ENCODE peak calls at places on chromosomes 4 and X, in nine cellular contexts. H is small intestine, D is mammary epithelial cell, X is lung, Z is breast epithelium, I is testis, E is cardiac muscle cell, Y is GM23338, N is pancreas. F is an unnamed sample.

GRCh38 chrX:13167444-13168207 is 123.2 kb upstream of the FAM9C start:
- DNase-seq in H (no peak), D (peak), X (no peak), Z (no peak), I (no peak), E (no peak), Y (no peak), N (no peak), F (no peak)

GRCh38 chrX:10833299-10834169 is 213.1 kb upstream of the MID1 start:
- DNase-seq in H (peak), D (peak), X (peak), Z (peak), I (peak), E (peak), Y (peak), N (peak), F (no peak)

GRCh38 chr4:102981005-102981404 is 38.5 kb downstream of the SLC9B1 start:
- DNase-seq in H (no peak), D (no peak), X (no peak), Z (no peak), I (no peak), E (no peak), Y (no peak), N (no peak), F (no peak)

GRCh38 chrX:44975666-44976263 is 102.8 kb downstream of the KDM6A start:
- DNase-seq in H (no peak), D (peak), X (no peak), Z (no peak), I (no peak), E (no peak), Y (no peak), N (no peak), F (no peak)

GRCh38 chr4:85607624-85608023 is 132.7 kb downstream of the ARHGAP24 start:
- DNase-seq in H (peak), D (no peak), X (no peak), Z (no peak), I (no peak), E (no peak), Y (no peak), N (no peak), F (no peak)

GRCh38 chrX:1222511-1223252 is 10.2 kb upstream of the CRLF2 start:
- DNase-seq in H (no peak), D (peak), X (no peak), Z (no peak), I (no peak), E (no peak), Y (no peak), N (no peak), F (no peak)

GRCh38 chrX:37357436-37357835 is 8.3 kb downstream of the PRRG1 start:
- DNase-seq in H (no peak), D (peak), X (no peak), Z (no peak), I (no peak), E (no peak), Y (no peak), N (no peak), F (no peak)

GRCh38 chrX:131778269-131779218 is 234.7 kb downstream of the OR13H1 start:
- DNase-seq in H (no peak), D (peak), X (peak), Z (no peak), I (no peak), E (no peak), Y (no peak), N (no peak), F (no peak)

GRCh38 chrX:119105826-119106225 is 21.8 kb downstream of the KIAA1210 start:
- DNase-seq in H (no peak), D (no peak), X (no peak), Z (no peak), I (no peak), E (no peak), Y (no peak), N (no peak), F (no peak)

GRCh38 chr4:53680588-53680987 is 89.3 kb upstream of the LNX1 start:
- DNase-seq in H (no peak), D (no peak), X (no peak), Z (no peak), I (no peak), E (no peak), Y (no peak), N (no peak), F (no peak)
- H3K27ac ChIP-seq in H (no peak), D (no peak), X (no peak), Z (no peak), I (no peak), E (no peak), Y (no peak), N (no peak), F (no peak)

GRCh38 chrX:19554786-19555185 is 39.5 kb upstream of the MAP3K15 start:
- DNase-seq in H (no peak), D (peak), X (no peak), Z (no peak), I (no peak), E (no peak), Y (no peak), N (no peak), F (no peak)
- H3K27ac ChIP-seq in H (no peak), D (no peak), X (no peak), Z (no peak), I (no peak), E (no peak), Y (no peak), N (no peak), F (no peak)

GRCh38 chr4:128635141-128635911 is 174.2 kb upstream of the JADE1 start:
- DNase-seq in H (no peak), D (no peak), X (peak), Z (no peak), I (peak), E (peak), Y (no peak), N (peak), F (no peak)
- H3K27ac ChIP-seq in H (no peak), D (no peak), X (peak), Z (peak), I (peak), E (peak), Y (peak), N (peak), F (peak)

GRCh38 chr4:92968556-92968955 is 664.8 kb downstream of the GRID2 start:
- DNase-seq in H (no peak), D (no peak), X (no peak), Z (no peak), I (no peak), E (no peak), Y (no peak), N (no peak), F (no peak)
- H3K27ac ChIP-seq in H (no peak), D (no peak), X (no peak), Z (no peak), I (no peak), E (no peak), Y (no peak), N (no peak), F (no peak)

DNA sequence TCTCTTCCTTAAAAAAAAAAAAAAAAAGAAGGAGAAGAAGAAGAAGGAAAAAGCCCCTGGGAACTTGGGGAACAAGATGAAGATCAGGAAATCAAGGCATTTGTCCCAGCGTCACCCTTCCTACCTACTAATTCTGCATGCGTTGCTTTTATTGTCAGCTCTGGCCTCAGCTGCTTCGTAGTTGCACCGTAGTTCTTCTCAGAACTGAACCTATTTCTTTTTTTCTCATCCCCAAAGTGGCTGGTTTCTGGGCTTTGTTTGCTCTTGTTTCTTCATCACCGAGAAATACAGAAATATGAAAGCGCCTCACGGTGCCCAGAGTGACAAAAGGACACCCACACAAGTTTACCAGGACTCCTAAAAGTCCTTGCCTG is 891 bp downstream of the PRKG2 start:
- DNase-seq in H (no peak), D (no peak), X (no peak), Z (no peak), I (no peak), E (no peak), Y (no peak), N (no peak), F (no peak)
- H3K27ac ChIP-seq in H (no peak), D (no peak), X (no peak), Z (no peak), I (no peak), E (no peak), Y (no peak), N (no peak), F (no peak)

GRCh38 chr4:182111586-182111985 is 131.6 kb upstream of the TENM3 start:
- DNase-seq in H (no peak), D (no peak), X (no peak), Z (no peak), I (no peak), E (no peak), Y (peak), N (no peak), F (no peak)

GRCh38 chr4:182107931-182108330 is 135.3 kb upstream of the TENM3 start:
- DNase-seq in H (no peak), D (no peak), X (no peak), Z (no peak), I (no peak), E (no peak), Y (no peak), N (no peak), F (no peak)

GRCh38 chr4:182113774-182114173 is 129.4 kb upstream of the TENM3 start:
- DNase-seq in H (no peak), D (no peak), X (no peak), Z (no peak), I (no peak), E (no peak), Y (no peak), N (no peak), F (no peak)
- H3K27ac ChIP-seq in H (no peak), D (no peak), X (no peak), Z (no peak), I (no peak), E (no peak), Y (no peak), N (no peak), F (no peak)

DNA sequence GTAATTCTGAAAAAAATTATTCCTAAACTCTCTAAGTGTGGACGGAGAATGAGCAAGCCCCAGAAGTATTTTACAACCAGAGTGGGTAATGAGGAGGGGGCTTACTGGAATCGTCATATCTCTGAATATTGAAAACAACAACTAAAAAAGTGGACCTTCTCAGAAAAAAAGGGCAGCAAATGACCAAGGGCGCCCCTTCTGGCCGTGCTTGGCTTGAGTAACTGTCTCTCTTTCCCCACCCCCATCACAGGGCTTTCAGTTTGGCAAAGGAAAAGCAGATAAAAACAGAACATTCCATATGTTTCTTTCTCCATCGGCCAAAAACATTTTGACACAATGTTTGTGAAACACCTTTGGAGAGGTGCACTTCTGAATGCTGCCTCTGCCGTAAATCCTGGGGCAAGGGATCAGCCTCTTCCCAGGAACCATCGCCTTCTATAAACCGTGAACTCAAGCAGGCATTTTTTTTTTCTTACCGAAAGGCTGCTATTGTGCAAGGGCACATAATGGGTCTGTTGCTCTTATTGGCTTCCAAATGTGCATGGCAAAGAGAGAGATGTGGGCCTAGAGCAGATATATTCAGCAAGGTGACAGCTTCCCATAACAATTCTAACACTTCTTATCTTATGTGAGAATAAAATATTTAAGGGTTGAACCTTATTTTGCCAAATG is 115.4 kb downstream of the PARM1 start:
- DNase-seq in H (no peak), D (no peak), X (no peak), Z (no peak), I (no peak), E (no peak), Y (peak), N (no peak), F (no peak)
- H3K27ac ChIP-seq in H (no peak), D (no peak), X (no peak), Z (no peak), I (no peak), E (no peak), Y (no peak), N (no peak), F (no peak)

DNA sequence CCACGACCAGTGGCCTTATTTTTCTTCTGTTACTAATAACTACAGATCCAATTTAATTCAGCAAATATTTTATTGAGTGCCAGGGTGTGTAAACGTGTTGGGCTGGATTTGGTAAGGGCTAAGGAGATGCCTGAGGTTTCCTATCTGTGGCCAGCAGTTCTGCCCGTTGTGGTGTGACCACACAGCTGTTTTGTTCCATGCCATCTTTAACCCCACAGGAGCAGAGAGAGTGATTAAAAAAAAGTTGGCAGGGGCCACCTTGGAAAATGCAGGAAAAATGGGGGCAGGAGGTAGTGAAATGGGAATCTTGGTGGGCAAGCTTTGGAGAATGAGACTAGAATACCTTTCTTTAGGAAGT is 1.1 kb downstream of the PLAC8 start:
- DNase-seq in H (no peak), D (peak), X (no peak), Z (no peak), I (no peak), E (no peak), Y (no peak), N (no peak), F (no peak)
- H3K27ac ChIP-seq in H (peak), D (no peak), X (no peak), Z (no peak), I (no peak), E (no peak), Y (no peak), N (no peak), F (no peak)

GRCh38 chrX:133985164-133986007 is at the start of gene GPC3:
- DNase-seq in H (peak), D (peak), X (no peak), Z (no peak), I (peak), E (peak), Y (peak), N (peak), F (no peak)

GRCh38 chrX:133988010-133988409 is 2.6 kb upstream of the GPC3 start:
- DNase-seq in H (no peak), D (no peak), X (no peak), Z (no peak), I (no peak), E (no peak), Y (no peak), N (no peak), F (no peak)

GRCh38 chrX:133989491-133989890 is 4.1 kb upstream of the GPC3 start:
- DNase-seq in H (no peak), D (no peak), X (no peak), Z (no peak), I (no peak), E (no peak), Y (no peak), N (no peak), F (no peak)

GRCh38 chrX:133986008-133986683 is 752 bp upstream of the GPC3 start:
- DNase-seq in H (no peak), D (no peak), X (no peak), Z (no peak), I (no peak), E (no peak), Y (no peak), N (no peak), F (no peak)

DNA sequence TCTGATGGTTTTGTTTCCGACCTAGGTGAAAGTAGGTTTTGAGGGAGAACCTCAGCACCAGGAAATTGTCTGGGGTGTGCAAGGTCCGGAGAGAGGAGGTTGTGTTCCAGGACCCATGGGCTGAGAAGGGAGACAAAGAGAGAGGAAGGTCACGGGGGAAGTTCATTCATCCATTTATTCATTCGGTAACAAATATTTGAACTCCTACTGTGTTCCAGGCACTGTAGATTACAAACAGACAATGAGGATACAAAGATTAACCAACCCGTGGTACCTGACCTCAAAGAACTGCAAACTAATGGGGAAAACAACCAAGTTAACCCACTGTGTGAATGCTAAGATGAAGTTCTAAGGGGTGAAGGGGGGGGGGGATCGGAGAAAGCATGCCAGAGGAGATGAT is 1.8 kb upstream of the GPC3 start:
- DNase-seq in H (no peak), D (no peak), X (no peak), Z (no peak), I (no peak), E (no peak), Y (no peak), N (no peak), F (no peak)
- H3K27ac ChIP-seq in H (no peak), D (no peak), X (no peak), Z (no peak), I (no peak), E (no peak), Y (no peak), N (no peak), F (no peak)

F was measured in caudate nucleus.